ENCODE peak calls at places on chromosomes 3 and 15, in four cellular contexts. One of them, this sample, is unnamed.

GRCh38 chr3:37668431-37668830 is 193.2 kb upstream of the CTDSPL start:
- DNase-seq in spleen: no peak
- DNase-seq in NCI-H1436: no peak
- DNase-seq in T-helper 2 cell: no peak
- DNase-seq in this sample: no peak

GRCh38 chr3:16289144-16289889 is 24.3 kb downstream of the OXNAD1 start:
- DNase-seq in T-helper 2 cell: no peak
- DNase-seq in spleen: no peak
- DNase-seq in NCI-H1436: no peak
- DNase-seq in this sample: no peak

GRCh38 chr3:31958721-31959152 is 22.3 kb downstream of the OSBPL10 start:
- DNase-seq in spleen: no peak
- DNase-seq in T-helper 2 cell: no peak
- DNase-seq in NCI-H1436: peak
- DNase-seq in this sample: no peak

GRCh38 chr3:48595526-48596121 is 495 bp upstream of the COL7A1 start:
- DNase-seq in spleen: no peak
- DNase-seq in NCI-H1436: no peak
- DNase-seq in T-helper 2 cell: no peak
- DNase-seq in this sample: no peak

GRCh38 chr15:62495670-62496328 is 330.7 kb upstream of the C2CD4B start:
- DNase-seq in T-helper 2 cell: no peak
- DNase-seq in spleen: no peak
- DNase-seq in NCI-H1436: no peak
- DNase-seq in this sample: peak

GRCh38 chr3:24272408-24272807 is 222.2 kb downstream of the THRB start:
- DNase-seq in T-helper 2 cell: no peak
- DNase-seq in spleen: no peak
- DNase-seq in NCI-H1436: no peak
- DNase-seq in this sample: no peak

GRCh38 chr3:52038227-52038626 is 18.1 kb downstream of the DUSP7 start:
- DNase-seq in T-helper 2 cell: no peak
- DNase-seq in spleen: no peak
- DNase-seq in NCI-H1436: no peak
- DNase-seq in this sample: no peak

GRCh38 chr15:99433026-99433756 is 132.6 kb upstream of the MEF2A start:
- DNase-seq in NCI-H1436: no peak
- DNase-seq in spleen: peak
- DNase-seq in T-helper 2 cell: no peak
- DNase-seq in this sample: no peak

GRCh38 chr15:36361351-36361870 is 218.0 kb upstream of the CDIN1 start:
- DNase-seq in spleen: no peak
- DNase-seq in T-helper 2 cell: no peak
- DNase-seq in NCI-H1436: no peak
- DNase-seq in this sample: no peak

GRCh38 chr15:65054333-65055200 is 9.4 kb downstream of the SLC51B start:
- DNase-seq in NCI-H1436: peak
- DNase-seq in T-helper 2 cell: peak
- DNase-seq in spleen: peak
- DNase-seq in this sample: peak

GRCh38 chr3:183494341-183494740 is 61.2 kb downstream of the KLHL6 start:
- DNase-seq in T-helper 2 cell: no peak
- DNase-seq in NCI-H1436: no peak
- DNase-seq in spleen: no peak
- DNase-seq in this sample: no peak

GRCh38 chr15:74036271-74037170 is 42.0 kb downstream of the PML start:
- DNase-seq in NCI-H1436: no peak
- DNase-seq in spleen: no peak
- DNase-seq in T-helper 2 cell: no peak
- DNase-seq in this sample: no peak

GRCh38 chr15:78085928-78086327 is 6.4 kb upstream of the SH2D7 start:
- DNase-seq in T-helper 2 cell: no peak
- DNase-seq in NCI-H1436: no peak
- DNase-seq in spleen: no peak
- DNase-seq in this sample: no peak

GRCh38 chr3:40810813-40811212 is 286.1 kb downstream of the ZNF621 start:
- DNase-seq in spleen: no peak
- DNase-seq in T-helper 2 cell: no peak
- DNase-seq in NCI-H1436: no peak
- DNase-seq in this sample: no peak

GRCh38 chr3:57152150-57152549 is 13.0 kb downstream of the IL17RD start:
- DNase-seq in spleen: no peak
- DNase-seq in NCI-H1436: no peak
- DNase-seq in T-helper 2 cell: no peak
- DNase-seq in this sample: no peak

GRCh38 chr15:57440799-57441198 is 64.5 kb downstream of the CGNL1 start:
- DNase-seq in spleen: no peak
- DNase-seq in T-helper 2 cell: no peak
- DNase-seq in NCI-H1436: no peak
- DNase-seq in this sample: no peak

GRCh38 chr3:84946240-84946639 is 12.5 kb upstream of the CADM2 start:
- DNase-seq in NCI-H1436: no peak
- DNase-seq in spleen: no peak
- DNase-seq in T-helper 2 cell: no peak
- DNase-seq in this sample: no peak

GRCh38 chr15:67826717-67827560 is 1.6 kb downstream of the SKOR1 start:
- DNase-seq in spleen: peak
- DNase-seq in T-helper 2 cell: no peak
- DNase-seq in NCI-H1436: no peak
- DNase-seq in this sample: no peak

GRCh38 chr3:141288331-141288990 is 56.8 kb downstream of the PXYLP1 start:
- DNase-seq in T-helper 2 cell: no peak
- DNase-seq in spleen: no peak
- DNase-seq in NCI-H1436: no peak
- DNase-seq in this sample: no peak

GRCh38 chr15:33067456-33067855 is 127.1 kb downstream of the FMN1 start:
- DNase-seq in NCI-H1436: no peak
- DNase-seq in spleen: no peak
- DNase-seq in T-helper 2 cell: no peak
- DNase-seq in this sample: no peak

GRCh38 chr3:32082727-32083126 is 23.7 kb upstream of the GPD1L start:
- DNase-seq in NCI-H1436: no peak
- DNase-seq in T-helper 2 cell: no peak
- DNase-seq in spleen: no peak
- DNase-seq in this sample: no peak

GRCh38 chr15:41690636-41691035 is 30.4 kb downstream of the MGA start:
- DNase-seq in spleen: no peak
- DNase-seq in T-helper 2 cell: peak
- DNase-seq in NCI-H1436: no peak
- DNase-seq in this sample: no peak

GRCh38 chr3:9143180-9143579 is 106.3 kb downstream of the SRGAP3 start:
- DNase-seq in spleen: no peak
- DNase-seq in NCI-H1436: no peak
- DNase-seq in T-helper 2 cell: no peak
- DNase-seq in this sample: no peak